ENCODE peak calls at places on chromosomes 4 and X, in seven cellular contexts. Q, Y, L, O, I, C and V are unnamed samples.
A peak's percentile ranks its signal among the peaks of the same experiment; 100 is the strongest.

GRCh38 chr4:112735474-112735951 is 98.6 kb downstream of the LARP7 start:
- DNase-seq in Q (no peak), Y (no peak), L (no peak), O (no peak), I (no peak), C (no peak), V (no peak)

GRCh38 chr4:96946552-96946951 is 1106.7 kb downstream of the PDHA2 start:
- DNase-seq in Q (no peak), Y (no peak), L (no peak), O (no peak), I (no peak), C (no peak), V (no peak)

GRCh38 chrX:24668111-24668510 is 21.0 kb upstream of the PCYT1B start:
- DNase-seq in Q (no peak), Y (no peak), L (no peak), O (no peak), I (no peak), C (no peak), V (no peak)

GRCh38 chr4:17646693-17647092 is 32.3 kb downstream of the MED28 start:
- DNase-seq in Q (no peak), Y (no peak), L (no peak), O (no peak), I (no peak), C (no peak), V (no peak)

GRCh38 chr4:186627226-186627865 is 72.0 kb upstream of the MTNR1A start:
- DNase-seq in Q (no peak), Y (no peak), L (no peak), O (no peak), I (no peak), C (no peak), V (no peak)

GRCh38 chrX:129791336-129791735 is 11.6 kb downstream of the SASH3 start:
- DNase-seq in Q (no peak), Y (no peak), L (no peak), O (no peak), I (no peak), C (no peak), V (no peak)

GRCh38 chr4:89119836-89120235 is 8.5 kb downstream of the TIGD2 start:
- DNase-seq in Q (no peak), Y (no peak), L (no peak), O (no peak), I (no peak), C (no peak), V (no peak)

GRCh38 chr4:53010320-53010719 is 148.2 kb downstream of the RASL11B start:
- DNase-seq in Q (peak; percentile 51), Y (no peak), L (peak; percentile 79), O (peak; percentile 31), I (peak; percentile 86), C (peak; percentile 54), V (peak; percentile 80)

GRCh38 chrX:112846114-112846513 is 5.5 kb upstream of the AMOT start:
- DNase-seq in Q (no peak), Y (no peak), L (no peak), O (no peak), I (peak; percentile 40), C (peak; percentile 22), V (no peak)

GRCh38 chrX:150642421-150642820 is 50.8 kb upstream of the MTMR1 start:
- DNase-seq in Q (no peak), Y (no peak), L (no peak), O (no peak), I (no peak), C (no peak), V (no peak)

DNA sequence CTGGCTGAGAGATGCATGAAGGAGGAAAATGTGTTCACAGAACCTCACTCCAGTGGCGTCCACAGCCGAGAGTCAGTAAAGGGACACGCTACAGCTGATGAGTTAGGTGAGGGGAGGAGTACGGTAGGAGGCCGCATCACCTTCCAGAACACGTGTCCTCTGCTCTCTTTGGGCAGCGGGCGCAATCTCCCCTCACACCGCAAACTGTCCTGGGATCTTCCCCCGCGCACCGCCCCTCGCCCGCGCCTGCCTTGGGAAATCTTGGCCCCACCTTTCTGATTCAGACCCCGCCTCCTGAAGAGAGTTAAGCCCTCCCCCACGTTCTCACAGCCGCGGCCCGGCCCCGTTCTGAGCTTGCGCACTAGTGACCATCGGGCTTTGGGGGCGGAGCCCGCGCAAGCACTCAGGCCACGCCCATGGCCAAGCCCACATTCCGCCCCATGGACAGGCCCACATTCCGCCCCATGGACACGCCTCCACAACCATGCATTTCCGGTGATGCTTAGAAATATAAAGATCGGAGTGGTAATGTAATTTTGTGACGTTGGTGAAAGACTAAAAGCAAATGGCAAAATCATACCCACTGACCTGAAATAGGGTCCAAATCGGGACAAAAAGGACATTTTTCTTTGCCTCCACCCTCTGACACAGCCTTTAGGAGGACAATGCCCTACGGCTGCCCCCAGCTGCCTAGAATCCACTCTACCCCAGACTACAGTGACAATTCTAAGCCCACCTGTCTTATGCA is 13.3 kb downstream of the SMIM10 start:
- DNase-seq in Q (peak; percentile 86), Y (peak; percentile 52), L (peak; percentile 90), O (peak; percentile 87), I (peak; percentile 94), C (peak; percentile 91), V (peak; percentile 88)
- TF ChIP-seq POLR2A in Q (no peak), Y (no peak), L (no peak), O (no peak), I (no peak), C (no peak), V (peak; percentile 36)

GRCh38 chr4:140754918-140755810 is 1.0 kb downstream of the TBC1D9 start:
- DNase-seq in Q (no peak), Y (no peak), L (no peak), O (no peak), I (no peak), C (no peak), V (no peak)

GRCh38 chr4:140757220-140757607 is 1.0 kb upstream of the TBC1D9 start:
- DNase-seq in Q (no peak), Y (no peak), L (no peak), O (no peak), I (no peak), C (no peak), V (no peak)

GRCh38 chr4:140752669-140753068 is 3.5 kb downstream of the TBC1D9 start:
- DNase-seq in Q (no peak), Y (no peak), L (no peak), O (no peak), I (no peak), C (no peak), V (no peak)

GRCh38 chr4:140755811-140756291 is 334 bp downstream of the TBC1D9 start:
- DNase-seq in Q (no peak), Y (peak; percentile 14), L (peak; percentile 59), O (peak; percentile 44), I (peak; percentile 75), C (peak; percentile 58), V (peak; percentile 64)

DNA sequence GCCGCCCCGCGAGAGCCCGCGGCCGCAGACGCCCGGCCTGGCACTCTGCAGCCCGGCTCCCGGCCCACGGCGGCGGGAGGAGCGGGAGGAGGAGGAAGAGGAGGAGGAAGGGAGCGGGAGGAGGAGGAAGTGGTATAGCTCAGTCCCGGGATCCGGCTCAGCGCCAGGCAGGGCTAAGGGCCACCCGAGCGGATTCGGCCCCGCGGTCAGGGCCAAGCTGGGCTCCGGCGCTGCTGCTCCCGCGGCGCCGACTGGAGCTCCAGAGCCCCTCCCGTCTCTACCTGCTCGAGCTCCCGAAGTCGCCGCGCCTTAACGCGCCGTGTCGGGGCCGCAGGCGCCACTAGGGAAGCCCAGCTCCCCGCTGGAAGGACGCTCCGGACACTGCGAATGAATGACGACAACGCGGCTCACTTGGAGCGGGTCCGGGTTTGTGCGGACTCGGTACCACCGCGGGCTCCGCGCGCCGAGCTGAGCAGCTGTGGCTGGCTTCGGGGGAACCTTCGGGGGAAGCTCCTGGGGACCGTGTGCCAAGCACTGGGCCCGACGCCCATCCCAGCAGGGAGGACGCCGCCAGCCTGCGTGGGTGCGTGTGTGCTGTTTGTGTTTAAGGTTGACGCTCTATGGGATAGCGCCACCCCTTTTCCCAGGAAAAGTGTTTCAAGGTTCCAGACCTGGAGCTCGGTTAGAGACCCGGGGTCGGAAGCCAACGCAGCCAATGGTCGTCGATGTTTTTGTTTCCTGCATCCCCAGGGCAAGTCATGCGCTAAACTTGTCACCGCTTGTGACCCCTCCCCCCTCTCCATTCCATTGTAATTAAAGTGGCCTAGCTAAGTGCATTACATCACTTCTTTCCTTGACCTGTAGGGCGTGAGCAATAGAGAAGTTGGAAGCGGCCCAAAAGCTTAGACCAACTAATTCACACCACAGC is at the start of gene TBC1D9:
- DNase-seq in Q (peak; percentile 83), Y (peak; percentile 26), L (peak; percentile 85), O (peak; percentile 94), I (peak; percentile 84), C (peak; percentile 88), V (peak; percentile 78)
- TF ChIP-seq POLR2A in Q (no peak), Y (peak; percentile 72), L (peak; percentile 95), O (peak; percentile 71), I (peak; percentile 65), C (no peak), V (peak; percentile 7)

DNA sequence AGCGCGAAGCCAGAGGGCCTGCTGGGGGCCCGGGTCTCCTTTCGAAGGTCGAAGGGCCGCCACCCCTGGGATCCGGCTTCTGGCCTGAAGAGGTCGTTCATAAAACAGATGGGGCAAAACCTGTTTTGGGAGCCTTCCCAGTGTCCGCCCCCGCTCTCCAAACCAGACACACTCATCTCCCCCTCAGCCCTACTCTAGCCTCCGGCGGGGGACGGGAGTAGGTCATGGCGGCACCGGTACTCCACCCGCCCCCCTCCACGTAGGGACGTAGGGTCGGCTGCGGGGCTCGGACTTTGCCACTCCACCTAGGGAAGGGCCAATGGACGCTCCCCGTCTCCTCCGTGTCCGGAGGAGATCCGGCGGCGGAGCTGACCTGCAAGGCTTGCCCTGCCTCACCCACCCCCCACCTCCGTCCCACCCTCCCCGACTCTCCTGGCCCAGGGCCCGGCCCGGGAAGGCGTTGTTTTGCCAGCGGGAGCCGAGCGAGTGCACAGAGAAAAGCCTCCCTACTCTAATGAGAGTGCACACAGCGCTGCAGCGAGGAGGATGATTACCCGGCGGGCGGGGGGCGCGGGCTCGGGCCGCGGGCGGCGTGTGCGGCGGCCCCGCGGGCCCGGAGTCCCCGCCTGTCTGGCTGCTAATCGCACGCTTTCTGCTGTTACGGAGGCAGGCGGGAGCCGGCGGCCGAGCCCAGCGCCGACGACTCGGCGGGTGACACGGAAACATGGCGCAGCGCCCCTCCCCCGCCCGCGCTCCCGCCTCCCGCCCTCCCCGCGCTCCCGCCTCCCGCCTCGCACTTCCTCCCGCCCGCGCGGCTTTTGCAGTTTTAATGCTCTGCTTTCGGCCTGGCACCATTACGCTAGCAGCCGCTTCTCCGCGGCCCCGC is 8.3 kb upstream of the BCOR start:
- DNase-seq in Q (peak; percentile 43), Y (no peak), L (peak; percentile 76), O (no peak), I (peak; percentile 76), C (peak; percentile 76), V (peak; percentile 85)
- TF ChIP-seq POLR2A in Q (no peak), Y (no peak), L (peak; percentile 21), O (no peak), I (no peak), C (no peak), V (peak; percentile 71)

GRCh38 chr4:153024466-153024865 is 88.3 kb downstream of the FHDC1 start:
- DNase-seq in Q (no peak), Y (no peak), L (no peak), O (no peak), I (no peak), C (no peak), V (no peak)

GRCh38 chr4:153027879-153028278 is 91.8 kb downstream of the FHDC1 start:
- DNase-seq in Q (no peak), Y (no peak), L (no peak), O (no peak), I (no peak), C (no peak), V (no peak)

GRCh38 chr4:153026947-153027346 is 90.8 kb downstream of the FHDC1 start:
- DNase-seq in Q (no peak), Y (no peak), L (no peak), O (no peak), I (no peak), C (no peak), V (no peak)

GRCh38 chr4:153023692-153024394 is 87.7 kb downstream of the FHDC1 start:
- DNase-seq in Q (no peak), Y (no peak), L (no peak), O (no peak), I (no peak), C (no peak), V (no peak)

GRCh38 chr4:153025402-153025801 is 89.3 kb downstream of the FHDC1 start:
- DNase-seq in Q (no peak), Y (no peak), L (no peak), O (no peak), I (no peak), C (no peak), V (no peak)
- TF ChIP-seq POLR2A in Q (no peak), Y (no peak), L (no peak), O (no peak), I (no peak), C (no peak), V (no peak)